ENCODE peak calls at places on chromosomes 5 and 9, in ten cellular contexts. U, K, O, E, N, R, Q, W, V and H are unnamed samples.

GRCh38 chr9:87826331-87826730 is 56.3 kb upstream of the SPATA31E1 start:
- DNase-seq in W (no peak), E (no peak), R (no peak), N (no peak), Q (no peak), K (no peak), O (no peak), U (no peak), V (no peak), H (no peak)

GRCh38 chr5:111689576-111689975 is 67.4 kb downstream of the NREP start:
- DNase-seq in N (no peak), V (no peak), U (no peak), R (no peak), W (no peak), Q (no peak), K (no peak), E (no peak), O (no peak), H (no peak)

GRCh38 chr5:10860645-10861455 is 99.8 kb upstream of the DAP start:
- DNase-seq in N (peak; percentile 53), Q (no peak), U (no peak), V (no peak), O (no peak), W (no peak), E (peak; percentile 84), R (no peak), K (peak; percentile 83), H (no peak)

GRCh38 chr5:32710335-32710858 is 724 bp upstream of the NPR3 start:
- DNase-seq in K (peak; percentile 18), R (peak; percentile 48), N (no peak), W (peak; percentile 48), V (no peak), Q (no peak), E (no peak), U (peak; percentile 13), O (no peak), H (no peak)

GRCh38 chr5:9054821-9055589 is 490.9 kb downstream of the SEMA5A start:
- DNase-seq in K (peak; percentile 66), E (peak; percentile 18), R (no peak), V (no peak), U (no peak), Q (no peak), N (peak; percentile 9), W (no peak), O (no peak), H (no peak)

GRCh38 chr9:113511856-113512761 is 48.6 kb downstream of the RGS3 start:
- DNase-seq in R (no peak), V (peak; percentile 38), E (peak; percentile 73), Q (no peak), W (no peak), U (no peak), K (peak; percentile 72), O (peak; percentile 81), N (peak; percentile 40), H (no peak)

GRCh38 chr5:138461343-138462125 is 3.7 kb upstream of the EGR1 start:
- DNase-seq in E (peak; percentile 87), W (peak; percentile 36), U (no peak), V (no peak), R (no peak), Q (peak; percentile 36), K (peak; percentile 78), O (no peak), N (peak; percentile 62), H (peak; percentile 35)

GRCh38 chr9:15101046-15101445 is 190.8 kb upstream of the FREM1 start:
- DNase-seq in U (no peak), Q (no peak), N (no peak), K (no peak), E (peak; percentile 27), V (no peak), R (no peak), W (no peak), O (no peak), H (no peak)

GRCh38 chr9:110152704-110153374 is 55.1 kb downstream of the C9orf152 start:
- DNase-seq in W (peak; percentile 87), E (peak; percentile 72), N (peak; percentile 62), R (no peak), K (peak; percentile 50), V (peak; percentile 80), O (no peak), Q (no peak), U (no peak), H (no peak)

GRCh38 chr5:109707531-109707930 is 17.8 kb downstream of the MAN2A1 start:
- DNase-seq in O (no peak), K (no peak), Q (no peak), W (no peak), U (no peak), R (no peak), E (no peak), N (no peak), V (no peak), H (no peak)

GRCh38 chr5:2905741-2906140 is 154.3 kb upstream of the IRX2 start:
- DNase-seq in R (no peak), O (no peak), Q (no peak), V (no peak), K (no peak), N (no peak), U (no peak), W (no peak), E (no peak), H (no peak)

GRCh38 chr5:2904399-2904798 is 152.9 kb upstream of the IRX2 start:
- DNase-seq in N (no peak), Q (peak; percentile 10), O (no peak), V (no peak), W (no peak), E (no peak), K (no peak), R (no peak), U (no peak), H (no peak)

GRCh38 chr5:2908086-2908485 is 156.6 kb upstream of the IRX2 start:
- DNase-seq in U (no peak), R (no peak), W (no peak), K (no peak), N (no peak), E (no peak), Q (no peak), V (no peak), O (no peak), H (no peak)

GRCh38 chr5:2904956-2905355 is 153.5 kb upstream of the IRX2 start:
- DNase-seq in E (no peak), K (no peak), O (no peak), U (no peak), Q (peak; percentile 15), R (no peak), W (no peak), V (no peak), N (no peak), H (no peak)

GRCh38 chr5:2906302-2907090 is 155.0 kb upstream of the IRX2 start:
- DNase-seq in Q (no peak), R (no peak), U (no peak), K (no peak), O (peak; percentile 36), V (no peak), N (no peak), E (no peak), W (no peak), H (no peak)
- H3K4me3 ChIP-seq in Q (no peak overlapping the region), R (no peak overlapping the region), U (no peak overlapping the region), K (no peak overlapping the region), O (no peak overlapping the region), V (no peak overlapping the region), N (no peak overlapping the region), E (no peak overlapping the region), W (no peak overlapping the region), H (no peak overlapping the region)

DNA sequence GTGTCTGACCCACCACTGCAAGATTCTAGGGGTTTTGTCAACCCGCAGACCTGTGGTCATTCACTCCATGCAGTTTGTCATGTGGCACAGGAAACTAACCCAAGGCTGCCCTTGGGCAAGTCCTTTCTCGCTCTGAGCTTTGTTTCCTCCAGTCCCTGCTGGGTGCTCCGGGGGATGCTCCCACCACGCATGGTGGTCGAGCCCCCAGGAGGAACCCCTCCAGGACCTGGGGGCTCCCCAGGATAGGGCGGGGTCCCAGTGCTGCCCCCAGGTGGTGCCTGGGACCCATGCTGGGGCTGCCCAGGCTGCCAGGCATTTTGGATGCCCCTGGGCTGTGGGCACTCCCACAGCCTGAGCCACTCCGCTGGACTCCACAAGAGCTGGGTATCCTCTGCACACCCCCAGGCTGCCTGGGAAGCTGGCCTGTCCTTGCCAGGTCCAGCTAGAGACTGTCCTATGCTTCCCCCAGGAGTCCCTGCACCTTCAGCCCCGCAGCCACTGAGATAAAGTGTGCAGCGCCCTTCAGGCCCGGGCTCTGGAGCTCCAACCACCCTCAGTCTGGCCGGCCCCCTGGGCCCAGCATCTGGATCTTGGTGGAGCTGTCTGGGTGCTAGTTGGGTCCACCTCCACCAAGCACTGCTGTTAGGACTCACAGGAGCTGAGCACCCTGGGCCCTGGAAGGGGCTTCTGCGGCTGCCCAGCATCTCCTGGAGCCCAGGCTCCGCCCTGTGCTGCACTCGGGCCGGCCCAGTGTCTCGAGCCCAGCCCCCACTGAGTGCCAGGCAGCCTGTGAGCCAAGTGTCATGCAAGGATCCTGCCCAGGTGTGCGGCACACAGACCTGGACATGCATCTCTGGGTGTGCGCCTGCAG is 104.3 kb downstream of the PHF2 start:
- DNase-seq in K (no peak), E (no peak), Q (peak; percentile 25), N (no peak), W (no peak), U (peak; percentile 6), O (peak; percentile 59), V (no peak), R (peak; percentile 19), H (no peak)
- TF ChIP-seq CTCF in K (peak; percentile 16), E (no peak), Q (no peak), N (no peak), W (no peak), U (no peak), O (no peak), V (peak; percentile 46), R (no peak), H (peak; percentile 13)

DNA sequence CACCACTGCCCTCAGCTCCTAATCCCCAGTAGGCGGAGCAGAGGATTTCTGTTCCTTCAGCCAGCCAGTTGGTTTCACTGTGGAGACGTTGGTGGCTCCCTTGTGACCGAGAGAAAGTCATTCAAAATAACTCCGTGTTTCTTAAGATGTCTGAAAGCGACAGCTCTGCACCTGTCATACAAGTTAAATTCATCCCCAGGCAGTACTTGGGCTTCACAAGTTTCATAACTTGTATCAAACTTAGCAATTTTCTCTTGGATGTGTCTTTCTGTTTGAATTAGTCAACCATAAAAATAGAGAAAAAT is 410 bp upstream of the CDKN2B start:
- DNase-seq in W (no peak), V (no peak), N (no peak), U (no peak), K (no peak), Q (no peak), E (no peak), O (no peak), R (no peak), H (no peak)
- H3K4me3 ChIP-seq in W (peak overlapping the region; percentile 87), V (peak overlapping the region; percentile 73), N (peak overlapping the region; percentile 10), U (peak overlapping the region; percentile 70), K (no peak overlapping the region), Q (no peak overlapping the region), E (peak overlapping the region; percentile 19), O (peak overlapping the region; percentile 65), R (peak overlapping the region; percentile 76), H (peak overlapping the region; percentile 75)

DNA sequence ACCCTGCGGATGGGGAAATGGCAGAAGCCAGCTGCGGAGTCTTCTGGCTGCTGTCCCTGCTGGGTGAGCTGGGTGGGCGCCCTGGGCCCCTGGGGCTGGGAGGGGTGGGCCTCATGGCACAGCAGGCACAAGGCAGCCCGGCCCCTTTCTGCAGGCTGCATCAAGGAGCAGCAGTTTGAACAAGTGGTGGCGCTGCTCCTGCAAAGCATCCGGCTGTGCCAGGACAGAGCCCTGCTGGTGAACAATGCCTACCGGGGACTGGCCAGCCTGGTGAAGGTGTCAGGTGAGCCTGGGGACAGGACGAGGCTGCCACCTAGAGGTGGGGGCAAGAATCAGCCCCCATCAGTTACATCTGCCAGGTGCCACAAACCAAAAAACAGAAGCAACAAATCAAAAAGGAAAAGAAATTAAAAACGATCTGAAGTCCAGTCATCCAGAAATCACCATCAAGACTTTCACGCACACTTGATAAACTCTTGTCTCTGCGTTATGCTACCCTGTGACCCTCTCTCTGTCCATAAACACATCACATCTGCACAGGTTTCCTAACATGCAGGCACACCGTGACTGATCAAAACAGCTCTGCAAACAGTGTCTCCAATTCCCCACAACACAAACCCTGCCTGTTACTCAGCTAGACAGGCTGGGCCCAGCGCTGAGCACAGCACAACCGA is 13.9 kb downstream of the REXO4 start:
- DNase-seq in W (peak; percentile 82), N (no peak), E (no peak), R (peak; percentile 64), V (peak; percentile 49), K (no peak), U (peak; percentile 67), Q (peak; percentile 67), O (peak; percentile 86), H (no peak)
- TF ChIP-seq CTCF in W (peak; percentile 67), N (peak; percentile 56), E (peak; percentile 45), R (peak; percentile 80), V (peak; percentile 83), K (peak; percentile 46), U (peak; percentile 27), Q (peak; percentile 43), O (peak; percentile 36), H (peak; percentile 38)